ENCODE peak calls at places on chromosomes 7 and 10, in four cellular contexts. I is PC-3, M is DMS153, Z is body of pancreas. X is an unnamed sample.

GRCh38 chr7:1924185-1924817 is 254.2 kb downstream of the ELFN1 start:
- DNase-seq in I (no peak), Z (no peak), M (no peak), X (no peak)

GRCh38 chr10:101135151-101136006 is 4.3 kb downstream of the TLX1 start:
- DNase-seq in Z (no peak), I (no peak), M (no peak), X (no peak)

GRCh38 chr7:157668221-157668883 is 331.5 kb downstream of the DNAJB6 start:
- DNase-seq in Z (no peak), M (no peak), I (no peak), X (no peak)

GRCh38 chr10:95637911-95638310 is 18.6 kb downstream of the ALDH18A1 start:
- DNase-seq in M (no peak), Z (no peak), I (no peak), X (no peak)

GRCh38 chr10:83522881-83523386 is 616.4 kb upstream of the GHITM start:
- DNase-seq in M (no peak), Z (no peak), I (no peak), X (no peak)

GRCh38 chr10:71589617-71590551 is 129.7 kb downstream of the C10orf105 start:
- DNase-seq in Z (no peak), I (no peak), M (peak; percentile 20), X (peak; percentile 3)

GRCh38 chr10:103585011-103585405 is 91.5 kb downstream of the NEURL1 start:
- DNase-seq in M (no peak), I (no peak), Z (no peak), X (no peak)

GRCh38 chr10:97057836-97058235 is 127.9 kb downstream of the SLIT1 start:
- DNase-seq in M (no peak), I (no peak), Z (no peak), X (no peak)

GRCh38 chr10:74738985-74739567 is 87.3 kb upstream of the KAT6B start:
- DNase-seq in Z (no peak), M (no peak), I (peak; percentile 71), X (no peak)

GRCh38 chr10:110625356-110625894 is 18.7 kb upstream of the RBM20 start:
- DNase-seq in M (no peak), Z (no peak), I (no peak), X (no peak)